ENCODE peak calls at places on chromosomes 2 and 18, in nine cellular contexts. A is AG09319; U is BJ; I is tibial artery; Y is non-pigmented ciliary epithelial cell; K is neuronal stem cell; S is IMR-90; T is stimulated activated CD4-positive, alpha-beta T cell treated with anti-CD3 and anti-CD28 coated beads, Interleukin-1b, Interleukin-23, amount 100 ng/mL, for 1 hour; F is NCI-H774. E is an unnamed sample.

GRCh38 chr2:226581004-226581403 is 218.6 kb downstream of the IRS1 start:
- DNase-seq in U (no peak), T (no peak), A (no peak), Y (no peak), F (no peak), I (no peak), S (no peak), K (no peak), E (no peak)

GRCh38 chr2:212794471-212794870 is 255.9 kb upstream of the ERBB4 start:
- DNase-seq in I (no peak), K (no peak), U (no peak), S (no peak), F (no peak), A (no peak), T (no peak), Y (no peak), E (no peak)

GRCh38 chr2:225164406-225165048 is 122.3 kb upstream of the DOCK10 start:
- DNase-seq in I (no peak), K (no peak), T (no peak), U (no peak), S (no peak), Y (no peak), A (no peak), F (no peak), E (no peak)

GRCh38 chr2:174606336-174606735 is 8.7 kb upstream of the WIPF1 start:
- DNase-seq in A (no peak), K (no peak), T (no peak), S (peak; percentile 93), I (no peak), F (no peak), Y (no peak), U (peak; percentile 80), E (no peak)

GRCh38 chr18:79947054-79947755 is 4.2 kb downstream of the SLC66A2 start:
- DNase-seq in A (no peak), U (no peak), S (peak; percentile 45), F (no peak), I (peak; percentile 19), T (no peak), K (no peak), Y (no peak), E (no peak)

GRCh38 chr2:71607490-71607889 is 154.1 kb downstream of the DYSF start:
- DNase-seq in Y (no peak), I (peak; percentile 48), K (no peak), U (no peak), F (no peak), S (no peak), A (no peak), T (no peak), E (no peak)

GRCh38 chr2:1651131-1652066 is 92.9 kb downstream of the PXDN start:
- DNase-seq in A (no peak), I (no peak), S (no peak), U (no peak), K (no peak), Y (no peak), F (no peak), T (no peak), E (no peak)

GRCh38 chr2:43012966-43013365 is 213.4 kb downstream of the ZFP36L2 start:
- DNase-seq in Y (no peak), U (no peak), A (no peak), T (no peak), F (no peak), I (no peak), S (no peak), K (no peak), E (no peak)

GRCh38 chr2:140747665-140748064 is 1383.2 kb downstream of the LRP1B start:
- DNase-seq in F (no peak), I (no peak), K (no peak), A (no peak), S (no peak), U (no peak), Y (no peak), T (no peak), E (no peak)

GRCh38 chr2:169464508-169465386 is 14.5 kb upstream of the BBS5 start:
- DNase-seq in K (no peak), I (no peak), U (no peak), F (no peak), T (no peak), Y (no peak), A (no peak), S (no peak), E (no peak)

GRCh38 chr2:120858764-120859525 is 123.3 kb downstream of the GLI2 start:
- DNase-seq in A (no peak), Y (no peak), T (no peak), K (peak; percentile 64), F (no peak), I (peak; percentile 63), U (no peak), S (no peak), E (no peak)

GRCh38 chr2:182006606-182007005 is 21.0 kb downstream of the PPP1R1C start:
- DNase-seq in I (no peak), F (no peak), A (no peak), Y (no peak), U (no peak), S (no peak), K (no peak), T (no peak), E (no peak)

GRCh38 chr2:97935719-97936161 is 60.0 kb downstream of the TMEM131 start:
- DNase-seq in F (no peak), I (no peak), U (peak; percentile 30), K (peak; percentile 11), S (peak; percentile 72), Y (no peak), T (no peak), A (peak; percentile 61), E (no peak)

GRCh38 chr2:74596584-74596983 is 42.1 kb downstream of the DOK1 start:
- DNase-seq in K (no peak), T (no peak), F (no peak), Y (no peak), S (no peak), U (no peak), I (no peak), A (no peak), E (no peak)

GRCh38 chr2:180733330-180733729 is 247.1 kb upstream of the UBE2E3 start:
- DNase-seq in T (no peak), Y (no peak), U (no peak), F (no peak), S (no peak), A (no peak), I (no peak), K (no peak), E (no peak)

GRCh38 chr18:75802681-75803080 is 375.2 kb upstream of the SMIM21 start:
- DNase-seq in A (no peak), K (no peak), S (no peak), I (no peak), Y (no peak), U (no peak), T (no peak), F (no peak), E (no peak)

GRCh38 chr2:239950144-239950920 is 74.8 kb downstream of the NDUFA10 start:
- DNase-seq in U (no peak), A (no peak), Y (no peak), T (no peak), K (no peak), I (peak; percentile 52), S (no peak), F (no peak), E (no peak)

GRCh38 chr2:230868151-230868946 is 3.6 kb downstream of the ITM2C start:
- DNase-seq in T (no peak), F (no peak), A (no peak), I (no peak), U (no peak), Y (no peak), K (no peak), S (no peak), E (no peak)

GRCh38 chr2:23925702-23926288 is 1.1 kb downstream of the ATAD2B start:
- DNase-seq in T (peak; percentile 17), F (no peak), K (peak; percentile 37), S (peak; percentile 68), I (peak; percentile 84), Y (no peak), A (no peak), U (no peak), E (no peak)

GRCh38 chr2:228701506-228701905 is 520.0 kb upstream of the SPHKAP start:
- DNase-seq in F (no peak), U (no peak), T (no peak), A (no peak), I (no peak), Y (no peak), K (no peak), S (no peak), E (no peak)

GRCh38 chr2:120540719-120541552 is 194.7 kb upstream of the GLI2 start:
- DNase-seq in U (no peak), Y (no peak), T (no peak), K (no peak), F (no peak), A (no peak), S (no peak), I (no peak), E (no peak)

GRCh38 chr2:72494392-72494791 is 331.4 kb downstream of the EXOC6B start:
- DNase-seq in F (no peak), T (no peak), U (no peak), K (no peak), I (no peak), Y (no peak), A (no peak), S (peak; percentile 35), E (no peak)

GRCh38 chr2:191710411-191710900 is 32.5 kb downstream of the NABP1 start:
- DNase-seq in A (no peak), I (no peak), K (no peak), F (no peak), T (no peak), S (peak; percentile 88), U (peak; percentile 35), Y (peak; percentile 40), E (no peak)

GRCh38 chr2:224401641-224402342 is at the start of gene FAM124B:
- DNase-seq in S (peak; percentile 42), U (peak; percentile 40), K (no peak), A (no peak), Y (peak; percentile 34), I (peak; percentile 75), T (peak; percentile 3), F (no peak), E (no peak)